ENCODE peak calls at places on chromosomes 12 and 14, in nine cellular contexts. C is Calu3, U is HFF-Myc, Q is anterior cingulate cortex, X is T-helper 9 cell, A is NCI-H460, K is RKO, J is EH, W is cardiac muscle cell. F is an unnamed sample.

GRCh38 chr12:57459055-57459749 is 383 bp upstream of the GLI1 start:
- DNase-seq in C (peak), U (peak), Q (peak), X (peak), A (peak), K (peak), J (peak), W (peak), F (peak)

GRCh38 chr14:60713513-60713912 is 10.6 kb downstream of the SIX4 start:
- DNase-seq in C (no peak), U (no peak), Q (no peak), X (no peak), A (no peak), K (no peak), J (no peak), W (no peak), F (no peak)

GRCh38 chr14:93531644-93532043 is 100.9 kb downstream of the UNC79 start:
- DNase-seq in C (no peak), U (no peak), Q (no peak), X (no peak), A (no peak), K (no peak), J (no peak), W (no peak), F (no peak)

GRCh38 chr12:107684990-107685359 is 624 bp upstream of the PWP1 start:
- DNase-seq in C (peak), U (peak), Q (no peak), X (no peak), A (no peak), K (peak), J (peak), W (no peak), F (no peak)

GRCh38 chr12:122681814-122682213 is 21.3 kb downstream of the HCAR2 start:
- DNase-seq in C (no peak), U (no peak), Q (no peak), X (no peak), A (no peak), K (no peak), J (peak), W (no peak), F (peak)

GRCh38 chr14:52025952-52026510 is 36.7 kb downstream of the RTRAF start:
- DNase-seq in C (no peak), U (peak), Q (no peak), X (no peak), A (no peak), K (no peak), J (peak), W (peak), F (peak)

GRCh38 chr12:28563926-28564325 is 373.7 kb downstream of the CCDC91 start:
- DNase-seq in C (no peak), U (peak), Q (no peak), X (no peak), A (no peak), K (no peak), J (peak), W (no peak), F (no peak)

GRCh38 chr14:78007160-78007559 is 163.0 kb upstream of the NRXN3 start:
- DNase-seq in C (no peak), U (no peak), Q (no peak), X (no peak), A (no peak), K (no peak), J (no peak), W (no peak), F (no peak)

GRCh38 chr14:23384364-23385080 is 7.7 kb downstream of the CMTM5 start:
- DNase-seq in C (no peak), U (no peak), Q (no peak), X (no peak), A (no peak), K (no peak), J (no peak), W (no peak), F (no peak)

GRCh38 chr12:111984820-111985219 is 28.1 kb downstream of the TMEM116 start:
- DNase-seq in C (no peak), U (no peak), Q (no peak), X (no peak), A (no peak), K (no peak), J (no peak), W (no peak), F (no peak)

GRCh38 chr12:132904718-132905328 is 17.4 kb upstream of the CHFR start:
- DNase-seq in C (no peak), U (no peak), Q (peak), X (peak), A (no peak), K (no peak), J (peak), W (peak), F (peak)

GRCh38 chr12:49341777-49342065 is 4.7 kb upstream of the C1QL4 start:
- DNase-seq in C (no peak), U (no peak), Q (no peak), X (no peak), A (no peak), K (no peak), J (no peak), W (no peak), F (no peak)

GRCh38 chr14:36942522-36943245 is 229.7 kb downstream of the SLC25A21 start:
- DNase-seq in C (no peak), U (no peak), Q (no peak), X (no peak), A (no peak), K (peak), J (peak), W (no peak), F (no peak)

GRCh38 chr12:122023339-122024131 is 1.9 kb downstream of the BCL7A start:
- DNase-seq in C (peak), U (no peak), Q (peak), X (no peak), A (no peak), K (peak), J (peak), W (peak), F (peak)

GRCh38 chr14:61326847-61327246 is 5.5 kb downstream of the PRKCH start:
- DNase-seq in C (peak), U (no peak), Q (no peak), X (no peak), A (no peak), K (no peak), J (no peak), W (no peak), F (no peak)

GRCh38 chr12:113261847-113262470 is 40.7 kb downstream of the TPCN1 start:
- DNase-seq in C (no peak), U (no peak), Q (no peak), X (no peak), A (no peak), K (no peak), J (peak), W (no peak), F (no peak)

GRCh38 chr14:43914041-43914693 is 592.9 kb downstream of the FSCB start:
- DNase-seq in C (no peak), U (no peak), Q (no peak), X (no peak), A (no peak), K (no peak), J (no peak), W (no peak), F (no peak)

GRCh38 chr12:52054838-52055741 is 3.8 kb downstream of the NR4A1 start:
- DNase-seq in C (no peak), U (no peak), Q (no peak), X (no peak), A (no peak), K (no peak), J (no peak), W (no peak), F (no peak)

GRCh38 chr12:76698316-76698715 is 65.6 kb upstream of the ZDHHC17 start:
- DNase-seq in C (no peak), U (no peak), Q (no peak), X (no peak), A (no peak), K (no peak), J (peak), W (no peak), F (no peak)

F was measured in midbrain.